ENCODE peak calls at places on chromosomes 16 and 17, in four cellular contexts. W is K562, S is WTC11, G is HepG2. C is an unnamed sample.

GRCh38 chr17:62650587-62650986 is 23.1 kb downstream of the MRC2 start:
- DNase-seq in W (no peak), S (peak; percentile 8), G (no peak), C (no peak)

GRCh38 chr17:41026668-41027471 is at the start of gene KRTAP1-5:
- DNase-seq in W (no peak), S (no peak), G (no peak), C (no peak)

GRCh38 chr17:31559647-31560501 is 168.4 kb downstream of the RAB11FIP4 start:
- DNase-seq in W (no peak), S (peak; percentile 34), G (no peak), C (no peak)

GRCh38 chr17:11644265-11645212 is 46.3 kb downstream of the DNAH9 start:
- DNase-seq in W (peak; percentile 76), S (peak; percentile 56), G (peak; percentile 73), C (no peak)

GRCh38 chr16:82240111-82240510 is 70.1 kb upstream of the MPHOSPH6 start:
- DNase-seq in W (no peak), S (no peak), G (no peak), C (no peak)

GRCh38 chr17:2724783-2725164 is 13.2 kb upstream of the CLUH start:
- DNase-seq in W (peak; percentile 37), S (peak; percentile 73), G (no peak), C (no peak)

GRCh38 chr17:42889809-42890208 is 10.8 kb upstream of the G6PC1 start:
- DNase-seq in W (no peak), S (no peak), G (no peak), C (no peak)

GRCh38 chr17:71004413-71004812 is 835.1 kb downstream of the KCNJ2 start:
- DNase-seq in W (no peak), S (no peak), G (no peak), C (no peak)

GRCh38 chr16:22787456-22788189 is 26.3 kb upstream of the HS3ST2 start:
- DNase-seq in W (no peak), S (no peak), G (no peak), C (no peak)

GRCh38 chr17:48637323-48638260 is 11.4 kb upstream of the HOXB9 start:
- DNase-seq in W (no peak), S (no peak), G (no peak), C (no peak)

GRCh38 chr16:9364721-9365693 is 273.6 kb downstream of the HAPSTR1 start:
- DNase-seq in W (no peak), S (no peak), G (peak; percentile 86), C (no peak)

GRCh38 chr16:4344659-4345438 is 6.3 kb downstream of the PAM16 start:
- DNase-seq in W (no peak), S (no peak), G (peak; percentile 87), C (no peak)

GRCh38 chr17:4980644-4981216 is 6.7 kb downstream of the CAMTA2 start:
- DNase-seq in W (peak; percentile 65), S (peak; percentile 31), G (peak; percentile 54), C (no peak)

GRCh38 chr16:65278874-65279273 is 157.0 kb upstream of the CDH11 start:
- DNase-seq in W (no peak), S (no peak), G (no peak), C (no peak)

GRCh38 chr17:66200685-66201092 is 8.8 kb upstream of the CEP112 start:
- DNase-seq in W (peak; percentile 65), S (peak; percentile 48), G (peak; percentile 87), C (no peak)

GRCh38 chr17:41864498-41864836 is 756 bp downstream of the KLHL11 start:
- DNase-seq in W (no peak), S (peak; percentile 62), G (no peak), C (no peak)

GRCh38 chr16:74020086-74020670 is 276.4 kb upstream of the PSMD7 start:
- DNase-seq in W (no peak), S (no peak), G (no peak), C (no peak)
- TF ChIP-seq NR2C2 in W (no peak), S (no peak), G (no peak), C (no peak)

GRCh38 chr16:72240949-72241348 is 69.0 kb upstream of the PMFBP1 start:
- DNase-seq in W (no peak), S (no peak), G (no peak), C (no peak)
- TF ChIP-seq NR2C2 in W (no peak), S (no peak), G (no peak), C (no peak)

GRCh38 chr16:25799816-25800215 is 108.1 kb downstream of the HS3ST4 start:
- DNase-seq in W (no peak), S (no peak), G (no peak), C (no peak)

GRCh38 chr16:25798065-25798464 is 106.3 kb downstream of the HS3ST4 start:
- DNase-seq in W (no peak), S (no peak), G (no peak), C (no peak)

DNA sequence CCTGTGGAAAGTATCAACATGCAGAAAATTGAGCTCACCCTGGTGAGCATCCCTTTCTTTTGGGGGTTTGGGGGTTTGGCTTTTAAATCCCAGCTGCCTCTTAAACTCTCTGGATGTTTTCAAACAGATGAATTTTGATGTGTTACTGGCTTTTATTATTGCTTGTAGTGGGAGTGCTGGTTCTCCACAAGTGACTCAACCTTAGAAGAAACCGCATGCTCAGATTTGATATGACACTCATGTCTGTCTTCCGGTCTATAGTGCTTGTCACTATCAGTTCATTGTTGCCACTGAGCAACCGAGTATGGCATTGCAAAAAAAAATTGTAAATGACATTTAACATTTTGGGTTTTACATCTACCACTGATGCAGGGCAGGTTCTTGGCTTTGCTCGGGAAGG is 104.5 kb downstream of the HS3ST4 start:
- DNase-seq in W (no peak), S (no peak), G (no peak), C (no peak)
- TF ChIP-seq NR2C2 in W (no peak), S (no peak), G (no peak), C (no peak)

GRCh38 chr17:52213451-52213850 is 54.9 kb upstream of the CA10 start:
- DNase-seq in W (no peak), S (no peak), G (no peak), C (no peak)
- TF ChIP-seq NR2C2 in W (no peak), S (no peak), G (no peak), C (no peak)

DNA sequence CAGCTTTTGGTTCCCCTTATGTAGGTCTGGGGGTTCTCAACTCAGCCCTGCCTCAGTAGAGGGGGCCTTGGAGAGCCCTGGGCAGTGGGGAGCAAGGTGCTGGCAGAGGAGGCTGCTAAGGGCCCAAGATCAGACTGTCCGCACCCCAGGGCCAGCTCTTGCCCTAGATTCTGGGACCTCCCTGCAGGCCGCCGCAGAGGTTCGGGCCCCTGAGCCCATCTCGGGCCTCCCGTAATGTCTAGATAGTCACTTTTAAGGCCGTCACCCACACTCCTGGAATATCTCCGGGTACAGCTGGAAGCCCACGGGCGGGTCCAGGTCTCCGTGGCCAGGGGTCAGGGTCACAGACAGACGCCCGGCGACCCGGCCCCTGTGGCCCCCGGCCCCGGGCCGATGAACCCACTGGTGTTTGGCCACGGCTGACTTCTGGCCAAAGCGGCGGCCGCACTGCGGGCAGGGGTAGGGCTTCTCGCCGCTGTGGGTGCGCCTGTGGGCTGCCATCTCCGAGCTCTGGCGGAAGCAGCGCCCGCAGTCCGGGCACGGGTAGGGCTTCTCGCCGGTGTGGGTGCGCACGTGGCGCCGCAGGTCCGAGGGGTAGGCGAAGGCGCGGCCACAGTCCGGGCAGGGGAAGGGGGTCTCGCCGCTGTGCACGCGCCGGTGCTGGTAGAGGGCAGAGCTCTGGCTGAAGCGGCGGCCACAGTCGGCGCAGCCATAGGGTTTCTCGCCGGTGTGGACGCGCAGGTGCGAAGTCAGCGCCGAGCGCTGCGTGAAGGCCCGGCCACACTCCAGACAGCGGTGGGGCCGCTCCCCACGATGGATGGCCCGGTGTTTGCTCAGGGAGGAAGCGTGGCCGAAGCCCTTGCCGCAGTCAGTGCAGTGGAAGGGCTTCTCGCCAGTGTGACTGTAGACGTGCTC is 3.0 kb downstream of the ZNF764 start:
- DNase-seq in W (no peak), S (no peak), G (no peak), C (no peak)
- TF ChIP-seq NR2C2 in W (no peak), S (no peak), G (no peak), C (no peak)

DNA sequence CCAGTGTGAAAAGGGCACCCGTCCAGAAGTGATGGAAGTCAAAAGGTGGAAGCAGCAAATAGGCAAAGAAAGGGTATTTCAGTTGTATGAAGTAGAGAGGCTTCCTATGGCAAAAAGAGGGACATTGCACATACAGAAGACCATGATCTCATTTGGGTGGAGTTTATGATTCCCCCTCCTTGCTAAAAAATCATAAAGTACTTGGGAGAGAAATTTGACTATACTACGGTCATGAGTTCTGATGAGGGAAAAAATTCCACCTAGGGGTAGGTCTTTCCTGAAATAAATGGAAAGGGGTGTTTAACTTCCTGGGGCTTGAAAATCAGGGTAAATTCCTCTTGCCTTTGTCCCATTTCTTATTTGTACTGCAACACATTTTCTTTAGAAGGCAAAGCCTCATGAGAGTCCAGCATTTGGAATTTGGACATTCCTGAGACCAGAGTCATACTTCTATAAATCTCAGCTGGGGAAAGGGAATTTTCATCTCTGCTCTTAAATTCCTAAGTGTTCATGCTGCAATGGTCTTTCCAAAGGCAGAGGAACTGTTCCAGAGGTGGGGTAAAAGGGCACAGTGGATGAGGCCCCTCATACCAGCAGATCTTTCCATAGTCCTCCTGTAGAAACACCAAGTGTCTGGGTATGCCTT is 5.8 kb downstream of the LYRM1 start:
- DNase-seq in W (no peak), S (no peak), G (no peak), C (no peak)
- TF ChIP-seq NR2C2 in W (no peak), S (no peak), G (no peak), C (no peak)